ENCODE peak calls at places on chromosomes 1 and 21, in five cellular contexts. One of them, this sample, is unnamed.
A peak's percentile ranks its signal among the peaks of the same experiment; 100 is the strongest.

GRCh38 chr1:3065797-3066196 is 3.2 kb upstream of the PRDM16 start:
- DNase-seq in kidney epithelial cell: no peak
- DNase-seq in AG10803: no peak
- DNase-seq in astrocyte of the spinal cord: no peak
- DNase-seq in left ventricle myocardium inferior: no peak
- DNase-seq in this sample: no peak

GRCh38 chr1:207866471-207867135 is 44.3 kb downstream of the CD34 start:
- DNase-seq in kidney epithelial cell: no peak
- DNase-seq in AG10803: peak; percentile 32
- DNase-seq in astrocyte of the spinal cord: no peak
- DNase-seq in left ventricle myocardium inferior: peak; percentile 45
- DNase-seq in this sample: peak; percentile 80

GRCh38 chr1:84299536-84300260 is 1.8 kb upstream of the SAMD13 start:
- DNase-seq in kidney epithelial cell: no peak
- DNase-seq in AG10803: no peak
- DNase-seq in astrocyte of the spinal cord: peak; percentile 22
- DNase-seq in left ventricle myocardium inferior: no peak
- DNase-seq in this sample: peak; percentile 18

GRCh38 chr1:77958850-77959249 is 20.0 kb downstream of the FUBP1 start:
- DNase-seq in kidney epithelial cell: no peak
- DNase-seq in AG10803: no peak
- DNase-seq in astrocyte of the spinal cord: no peak
- DNase-seq in left ventricle myocardium inferior: no peak
- DNase-seq in this sample: no peak

GRCh38 chr1:237386362-237387143 is 344.6 kb downstream of the RYR2 start:
- DNase-seq in kidney epithelial cell: no peak
- DNase-seq in AG10803: peak; percentile 6
- DNase-seq in astrocyte of the spinal cord: peak; percentile 46
- DNase-seq in left ventricle myocardium inferior: no peak
- DNase-seq in this sample: peak; percentile 61

GRCh38 chr1:37663426-37664000 is 28.8 kb upstream of the CDCA8 start:
- DNase-seq in kidney epithelial cell: no peak
- DNase-seq in AG10803: no peak
- DNase-seq in astrocyte of the spinal cord: no peak
- DNase-seq in left ventricle myocardium inferior: no peak
- DNase-seq in this sample: peak; percentile 23

GRCh38 chr21:36845790-36846189 is 120.7 kb downstream of the HLCS start:
- DNase-seq in kidney epithelial cell: no peak
- DNase-seq in AG10803: no peak
- DNase-seq in astrocyte of the spinal cord: no peak
- DNase-seq in left ventricle myocardium inferior: no peak
- DNase-seq in this sample: no peak

GRCh38 chr1:172642970-172643369 is 15.9 kb upstream of the FASLG start:
- DNase-seq in kidney epithelial cell: no peak
- DNase-seq in AG10803: no peak
- DNase-seq in astrocyte of the spinal cord: no peak
- DNase-seq in left ventricle myocardium inferior: no peak
- DNase-seq in this sample: no peak

GRCh38 chr1:28740118-28740517 is 3.4 kb downstream of the YTHDF2 start:
- DNase-seq in kidney epithelial cell: no peak
- DNase-seq in AG10803: no peak
- DNase-seq in astrocyte of the spinal cord: no peak
- DNase-seq in left ventricle myocardium inferior: no peak
- DNase-seq in this sample: no peak

GRCh38 chr1:11337536-11338350 is 64.7 kb downstream of the UBIAD1 start:
- DNase-seq in kidney epithelial cell: no peak
- DNase-seq in AG10803: no peak
- DNase-seq in astrocyte of the spinal cord: peak; percentile 14
- DNase-seq in left ventricle myocardium inferior: peak; percentile 43
- DNase-seq in this sample: peak; percentile 43

GRCh38 chr21:46599251-46599572 is 5.7 kb downstream of the S100B start:
- DNase-seq in kidney epithelial cell: peak; percentile 87
- DNase-seq in AG10803: peak; percentile 87
- DNase-seq in astrocyte of the spinal cord: peak; percentile 88
- DNase-seq in left ventricle myocardium inferior: no peak
- DNase-seq in this sample: peak; percentile 92

GRCh38 chr1:159831696-159832225 is 5.1 kb downstream of the SLAMF8 start:
- DNase-seq in kidney epithelial cell: no peak
- DNase-seq in AG10803: no peak
- DNase-seq in astrocyte of the spinal cord: no peak
- DNase-seq in left ventricle myocardium inferior: no peak
- DNase-seq in this sample: no peak

GRCh38 chr1:146007048-146007784 is 10.8 kb upstream of the TXNIP start:
- DNase-seq in kidney epithelial cell: peak; percentile 35
- DNase-seq in AG10803: peak; percentile 77
- DNase-seq in astrocyte of the spinal cord: peak; percentile 84
- DNase-seq in left ventricle myocardium inferior: no peak
- DNase-seq in this sample: peak; percentile 93
- H3K4me3 ChIP-seq in kidney epithelial cell: no peak overlapping the region
- H3K4me3 ChIP-seq in AG10803: no peak overlapping the region
- H3K4me3 ChIP-seq in astrocyte of the spinal cord: no peak overlapping the region
- H3K4me3 ChIP-seq in left ventricle myocardium inferior: peak overlapping the region; percentile 37
- H3K4me3 ChIP-seq in this sample: peak overlapping the region; percentile 26

GRCh38 chr1:179090522-179090921 is 8.7 kb downstream of the TOR3A start:
- DNase-seq in kidney epithelial cell: no peak
- DNase-seq in AG10803: peak; percentile 22
- DNase-seq in astrocyte of the spinal cord: no peak
- DNase-seq in left ventricle myocardium inferior: no peak
- DNase-seq in this sample: peak; percentile 23
- TF ChIP-seq CTCF in kidney epithelial cell: no peak
- TF ChIP-seq CTCF in AG10803: peak; percentile 37
- TF ChIP-seq CTCF in astrocyte of the spinal cord: no peak
- TF ChIP-seq CTCF in left ventricle myocardium inferior: peak; percentile 47
- TF ChIP-seq CTCF in this sample: peak; percentile 41

DNA sequence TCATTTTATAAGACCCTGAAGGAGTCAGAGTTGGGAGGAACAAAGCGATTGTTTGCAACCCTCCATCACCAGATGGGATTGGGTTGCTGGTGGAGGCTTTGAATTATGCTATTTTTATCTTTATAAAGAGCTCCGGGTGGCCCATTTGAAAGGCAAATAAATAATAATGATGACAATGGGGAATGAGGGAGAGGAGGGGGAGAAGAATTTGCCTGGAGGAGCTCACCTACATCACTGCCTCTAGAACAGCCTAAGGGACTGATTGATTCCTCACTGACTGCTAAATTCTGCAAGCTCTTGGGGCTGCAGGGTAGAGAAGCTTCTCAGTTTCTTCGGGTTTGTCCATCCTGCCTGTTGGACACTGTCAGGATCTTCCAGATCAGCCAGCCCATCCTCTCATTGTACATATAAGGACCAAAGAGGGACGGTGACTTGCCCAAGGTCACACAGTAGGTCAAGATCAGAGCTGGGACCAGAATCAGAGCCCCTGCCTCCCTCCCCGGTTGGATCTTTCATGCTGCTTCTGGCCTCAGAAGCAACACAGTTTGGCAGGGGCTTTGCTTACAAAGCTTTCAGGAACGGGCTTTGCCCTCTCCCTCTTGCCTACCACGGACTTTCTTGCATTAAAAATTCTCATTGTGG is 130.8 kb upstream of the ZBTB40 start:
- DNase-seq in kidney epithelial cell: no peak
- DNase-seq in AG10803: no peak
- DNase-seq in astrocyte of the spinal cord: no peak
- DNase-seq in left ventricle myocardium inferior: no peak
- DNase-seq in this sample: no peak
- H3K4me3 ChIP-seq in kidney epithelial cell: no peak overlapping the region
- H3K4me3 ChIP-seq in AG10803: no peak overlapping the region
- H3K4me3 ChIP-seq in astrocyte of the spinal cord: no peak overlapping the region
- H3K4me3 ChIP-seq in left ventricle myocardium inferior: no peak overlapping the region
- H3K4me3 ChIP-seq in this sample: no peak overlapping the region

GRCh38 chr1:79044974-79045650 is 38.6 kb upstream of the ADGRL4 start:
- DNase-seq in kidney epithelial cell: no peak
- DNase-seq in AG10803: no peak
- DNase-seq in astrocyte of the spinal cord: no peak
- DNase-seq in left ventricle myocardium inferior: no peak
- DNase-seq in this sample: peak; percentile 32
- TF ChIP-seq CTCF in kidney epithelial cell: no peak
- TF ChIP-seq CTCF in AG10803: no peak
- TF ChIP-seq CTCF in astrocyte of the spinal cord: no peak
- TF ChIP-seq CTCF in left ventricle myocardium inferior: peak; percentile 15
- TF ChIP-seq CTCF in this sample: peak; percentile 43

GRCh38 chr1:25765152-25765909 is 34.7 kb upstream of the SELENON start:
- DNase-seq in kidney epithelial cell: no peak
- DNase-seq in AG10803: no peak
- DNase-seq in astrocyte of the spinal cord: no peak
- DNase-seq in left ventricle myocardium inferior: no peak
- DNase-seq in this sample: no peak
- H3K4me3 ChIP-seq in kidney epithelial cell: no peak overlapping the region
- H3K4me3 ChIP-seq in AG10803: no peak overlapping the region
- H3K4me3 ChIP-seq in astrocyte of the spinal cord: no peak overlapping the region
- H3K4me3 ChIP-seq in left ventricle myocardium inferior: no peak overlapping the region
- H3K4me3 ChIP-seq in this sample: no peak overlapping the region

GRCh38 chr1:234545512-234546386 is 64.2 kb downstream of the IRF2BP2 start:
- DNase-seq in kidney epithelial cell: no peak
- DNase-seq in AG10803: no peak
- DNase-seq in astrocyte of the spinal cord: no peak
- DNase-seq in left ventricle myocardium inferior: no peak
- DNase-seq in this sample: peak; percentile 37

GRCh38 chr1:234544094-234544579 is 65.2 kb upstream of the TARBP1 start:
- DNase-seq in kidney epithelial cell: peak; percentile 77
- DNase-seq in AG10803: peak; percentile 91
- DNase-seq in astrocyte of the spinal cord: peak; percentile 95
- DNase-seq in left ventricle myocardium inferior: peak; percentile 55
- DNase-seq in this sample: peak; percentile 99

GRCh38 chr1:234542211-234542850 is 63.4 kb upstream of the TARBP1 start:
- DNase-seq in kidney epithelial cell: no peak
- DNase-seq in AG10803: no peak
- DNase-seq in astrocyte of the spinal cord: no peak
- DNase-seq in left ventricle myocardium inferior: no peak
- DNase-seq in this sample: no peak

GRCh38 chr1:234541281-234541975 is 62.4 kb upstream of the TARBP1 start:
- DNase-seq in kidney epithelial cell: peak; percentile 68
- DNase-seq in AG10803: peak; percentile 49
- DNase-seq in astrocyte of the spinal cord: peak; percentile 51
- DNase-seq in left ventricle myocardium inferior: no peak
- DNase-seq in this sample: no peak

DNA sequence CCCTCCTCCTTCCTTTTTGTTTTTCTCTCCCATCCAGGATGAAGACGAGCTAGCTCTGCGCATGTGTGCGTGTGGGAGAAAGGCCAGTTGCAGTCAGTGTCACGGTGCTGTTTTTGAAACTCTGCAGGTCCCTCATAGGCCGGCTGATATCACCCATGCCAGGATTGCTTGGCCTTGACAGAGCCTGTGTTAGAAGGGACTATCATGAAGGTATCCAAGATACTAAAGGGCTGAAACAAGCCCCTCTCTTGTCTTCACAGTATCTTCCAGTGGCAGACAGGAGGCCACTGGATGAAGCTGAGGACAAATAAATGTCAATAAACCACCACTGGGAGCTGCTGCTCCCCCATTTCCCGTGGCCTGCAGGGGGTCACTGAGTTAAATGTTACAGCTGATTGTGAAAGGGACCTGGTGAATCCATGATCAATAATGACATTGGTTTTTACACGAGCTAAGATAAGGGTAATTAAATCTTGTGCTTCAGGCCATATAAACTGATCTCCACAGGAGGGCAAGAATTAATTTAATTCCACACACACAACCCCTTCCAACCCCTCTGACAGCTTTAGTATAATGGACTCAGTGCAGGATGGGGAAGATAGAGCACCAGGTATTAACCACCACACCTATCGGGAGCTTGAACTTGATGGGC is 64.6 kb upstream of the TARBP1 start:
- DNase-seq in kidney epithelial cell: no peak
- DNase-seq in AG10803: no peak
- DNase-seq in astrocyte of the spinal cord: no peak
- DNase-seq in left ventricle myocardium inferior: peak; percentile 66
- DNase-seq in this sample: peak; percentile 23
- TF ChIP-seq CTCF in kidney epithelial cell: no peak
- TF ChIP-seq CTCF in AG10803: no peak
- TF ChIP-seq CTCF in astrocyte of the spinal cord: no peak
- TF ChIP-seq CTCF in left ventricle myocardium inferior: peak; percentile 40
- TF ChIP-seq CTCF in this sample: peak; percentile 18

GRCh38 chr1:164560076-164560475 is 1.1 kb downstream of the PBX1 start:
- DNase-seq in kidney epithelial cell: no peak
- DNase-seq in AG10803: no peak
- DNase-seq in astrocyte of the spinal cord: peak; percentile 49
- DNase-seq in left ventricle myocardium inferior: no peak
- DNase-seq in this sample: peak; percentile 38
- H3K4me3 ChIP-seq in kidney epithelial cell: peak overlapping the region; percentile 73
- H3K4me3 ChIP-seq in AG10803: peak overlapping the region; percentile 71
- H3K4me3 ChIP-seq in astrocyte of the spinal cord: peak overlapping the region; percentile 64
- H3K4me3 ChIP-seq in left ventricle myocardium inferior: peak overlapping the region; percentile 82
- H3K4me3 ChIP-seq in this sample: peak overlapping the region; percentile 63

GRCh38 chr1:197327776-197328364 is 59.8 kb downstream of the CRB1 start:
- DNase-seq in kidney epithelial cell: no peak
- DNase-seq in AG10803: peak; percentile 6
- DNase-seq in astrocyte of the spinal cord: no peak
- DNase-seq in left ventricle myocardium inferior: no peak
- DNase-seq in this sample: peak; percentile 42
- TF ChIP-seq CTCF in kidney epithelial cell: peak; percentile 59
- TF ChIP-seq CTCF in AG10803: peak; percentile 78
- TF ChIP-seq CTCF in astrocyte of the spinal cord: peak; percentile 69
- TF ChIP-seq CTCF in left ventricle myocardium inferior: peak; percentile 64
- TF ChIP-seq CTCF in this sample: peak; percentile 60

DNA sequence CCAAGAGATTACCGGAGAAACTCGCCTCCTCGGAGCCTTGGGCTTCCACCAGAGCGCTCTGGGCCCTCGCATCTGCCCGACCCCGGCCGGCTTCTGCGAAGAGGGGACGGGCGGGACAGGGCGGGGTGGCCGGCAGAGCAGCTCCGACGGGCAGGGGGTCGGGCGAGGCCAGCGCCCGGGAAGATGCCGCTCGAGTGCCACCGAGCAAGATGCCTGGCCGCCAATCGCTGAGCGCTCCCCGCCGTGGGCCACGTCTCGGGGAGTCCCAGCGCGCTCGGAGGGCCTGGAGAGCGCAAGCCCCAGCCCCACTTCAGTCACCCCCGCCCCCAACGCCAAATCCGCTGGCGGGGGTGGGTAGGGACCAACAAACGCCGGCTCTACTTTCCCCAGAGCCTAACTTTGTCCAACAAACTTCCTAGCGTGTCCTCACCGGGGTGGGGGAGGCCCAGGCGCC is 515 bp downstream of the BCAR3 start:
- DNase-seq in kidney epithelial cell: no peak
- DNase-seq in AG10803: no peak
- DNase-seq in astrocyte of the spinal cord: no peak
- DNase-seq in left ventricle myocardium inferior: no peak
- DNase-seq in this sample: no peak
- H3K4me3 ChIP-seq in kidney epithelial cell: peak overlapping the region; percentile 74
- H3K4me3 ChIP-seq in AG10803: peak overlapping the region; percentile 65
- H3K4me3 ChIP-seq in astrocyte of the spinal cord: peak overlapping the region; percentile 75
- H3K4me3 ChIP-seq in left ventricle myocardium inferior: peak overlapping the region; percentile 95
- H3K4me3 ChIP-seq in this sample: peak overlapping the region; percentile 72